ENCODE peak calls at places on chromosomes 3 and 15, in six cellular contexts. One of them, this sample, is unnamed.
A peak's percentile ranks its signal among the peaks of the same experiment; 100 is the strongest.

GRCh38 chr3:122620399-122620798 is 42.9 kb downstream of the PARP15 start:
- DNase-seq in fibroblast of lung: no peak
- DNase-seq in IMR-90: no peak
- DNase-seq in HepG2: no peak
- DNase-seq in H1: no peak
- DNase-seq in hepatocyte: no peak
- DNase-seq in this sample: no peak

GRCh38 chr3:62214850-62215249 is 158.5 kb downstream of the FEZF2 start:
- DNase-seq in hepatocyte: no peak
- DNase-seq in H1: no peak
- DNase-seq in HepG2: no peak
- DNase-seq in fibroblast of lung: no peak
- DNase-seq in IMR-90: no peak
- DNase-seq in this sample: peak; percentile 44

GRCh38 chr3:24470277-24470676 is 24.4 kb downstream of the THRB start:
- DNase-seq in fibroblast of lung: no peak
- DNase-seq in hepatocyte: no peak
- DNase-seq in HepG2: no peak
- DNase-seq in H1: no peak
- DNase-seq in IMR-90: no peak
- DNase-seq in this sample: no peak

GRCh38 chr3:170753421-170754344 is 116.3 kb downstream of the RPL22L1 start:
- DNase-seq in IMR-90: peak; percentile 79
- DNase-seq in fibroblast of lung: peak; percentile 59
- DNase-seq in H1: no peak
- DNase-seq in hepatocyte: no peak
- DNase-seq in HepG2: no peak
- DNase-seq in this sample: no peak

GRCh38 chr3:64824281-64824980 is 136.6 kb upstream of the ADAMTS9 start:
- DNase-seq in HepG2: no peak
- DNase-seq in IMR-90: no peak
- DNase-seq in hepatocyte: no peak
- DNase-seq in H1: no peak
- DNase-seq in fibroblast of lung: peak; percentile 52
- DNase-seq in this sample: no peak

GRCh38 chr15:27679621-27680521 is 419.2 kb downstream of the OCA2 start:
- DNase-seq in H1: no peak
- DNase-seq in hepatocyte: peak; percentile 43
- DNase-seq in IMR-90: no peak
- DNase-seq in fibroblast of lung: peak; percentile 47
- DNase-seq in HepG2: no peak
- DNase-seq in this sample: no peak

GRCh38 chr15:29812384-29812694 is 9.9 kb downstream of the TJP1 start:
- DNase-seq in fibroblast of lung: peak; percentile 67
- DNase-seq in hepatocyte: peak; percentile 41
- DNase-seq in HepG2: no peak
- DNase-seq in IMR-90: peak; percentile 69
- DNase-seq in H1: no peak
- DNase-seq in this sample: peak; percentile 31

GRCh38 chr15:92158426-92158825 is 235.3 kb upstream of the ST8SIA2 start:
- DNase-seq in hepatocyte: peak; percentile 75
- DNase-seq in fibroblast of lung: peak; percentile 44
- DNase-seq in HepG2: no peak
- DNase-seq in IMR-90: peak; percentile 2
- DNase-seq in H1: peak; percentile 43
- DNase-seq in this sample: no peak

GRCh38 chr3:10594915-10595314 is 89.5 kb upstream of the ATP2B2 start:
- DNase-seq in fibroblast of lung: peak; percentile 66
- DNase-seq in IMR-90: peak; percentile 53
- DNase-seq in hepatocyte: peak; percentile 81
- DNase-seq in H1: peak; percentile 89
- DNase-seq in HepG2: peak; percentile 56
- DNase-seq in this sample: peak; percentile 89

GRCh38 chr3:57423335-57423734 is 120.8 kb downstream of the DNAH12 start:
- DNase-seq in H1: no peak
- DNase-seq in fibroblast of lung: no peak
- DNase-seq in IMR-90: no peak
- DNase-seq in hepatocyte: no peak
- DNase-seq in HepG2: no peak
- DNase-seq in this sample: no peak

GRCh38 chr15:79680721-79681120 is 216.1 kb downstream of the MTHFS start:
- DNase-seq in fibroblast of lung: peak; percentile 88
- DNase-seq in hepatocyte: no peak
- DNase-seq in IMR-90: peak; percentile 88
- DNase-seq in H1: no peak
- DNase-seq in HepG2: no peak
- DNase-seq in this sample: peak; percentile 72

GRCh38 chr3:171565671-171566070 is 105.5 kb upstream of the TNIK start:
- DNase-seq in IMR-90: peak; percentile 54
- DNase-seq in fibroblast of lung: peak; percentile 11
- DNase-seq in HepG2: peak; percentile 24
- DNase-seq in H1: no peak
- DNase-seq in hepatocyte: no peak
- DNase-seq in this sample: peak; percentile 29

GRCh38 chr3:10510743-10511432 is 5.5 kb upstream of the ATP2B2 start:
- DNase-seq in fibroblast of lung: no peak
- DNase-seq in HepG2: no peak
- DNase-seq in hepatocyte: no peak
- DNase-seq in H1: no peak
- DNase-seq in IMR-90: no peak
- DNase-seq in this sample: no peak

GRCh38 chr15:46442901-46443590 is 808.2 kb downstream of the SQOR start:
- DNase-seq in fibroblast of lung: peak; percentile 32
- DNase-seq in hepatocyte: no peak
- DNase-seq in H1: no peak
- DNase-seq in HepG2: no peak
- DNase-seq in IMR-90: no peak
- DNase-seq in this sample: no peak

GRCh38 chr3:187103251-187103650 is 36.0 kb downstream of the RPL39L start:
- DNase-seq in HepG2: no peak
- DNase-seq in hepatocyte: no peak
- DNase-seq in H1: no peak
- DNase-seq in IMR-90: no peak
- DNase-seq in fibroblast of lung: no peak
- DNase-seq in this sample: no peak

GRCh38 chr3:187098925-187099512 is 40.3 kb downstream of the RPL39L start:
- DNase-seq in hepatocyte: no peak
- DNase-seq in HepG2: no peak
- DNase-seq in H1: no peak
- DNase-seq in fibroblast of lung: no peak
- DNase-seq in IMR-90: peak; percentile 33
- DNase-seq in this sample: no peak

GRCh38 chr3:187102073-187102634 is 37.1 kb downstream of the RPL39L start:
- DNase-seq in fibroblast of lung: no peak
- DNase-seq in IMR-90: peak; percentile 1
- DNase-seq in hepatocyte: no peak
- DNase-seq in H1: no peak
- DNase-seq in HepG2: no peak
- DNase-seq in this sample: no peak

GRCh38 chr3:187104342-187104741 is 35.0 kb downstream of the RPL39L start:
- DNase-seq in HepG2: no peak
- DNase-seq in fibroblast of lung: no peak
- DNase-seq in hepatocyte: no peak
- DNase-seq in IMR-90: no peak
- DNase-seq in H1: no peak
- DNase-seq in this sample: no peak

DNA sequence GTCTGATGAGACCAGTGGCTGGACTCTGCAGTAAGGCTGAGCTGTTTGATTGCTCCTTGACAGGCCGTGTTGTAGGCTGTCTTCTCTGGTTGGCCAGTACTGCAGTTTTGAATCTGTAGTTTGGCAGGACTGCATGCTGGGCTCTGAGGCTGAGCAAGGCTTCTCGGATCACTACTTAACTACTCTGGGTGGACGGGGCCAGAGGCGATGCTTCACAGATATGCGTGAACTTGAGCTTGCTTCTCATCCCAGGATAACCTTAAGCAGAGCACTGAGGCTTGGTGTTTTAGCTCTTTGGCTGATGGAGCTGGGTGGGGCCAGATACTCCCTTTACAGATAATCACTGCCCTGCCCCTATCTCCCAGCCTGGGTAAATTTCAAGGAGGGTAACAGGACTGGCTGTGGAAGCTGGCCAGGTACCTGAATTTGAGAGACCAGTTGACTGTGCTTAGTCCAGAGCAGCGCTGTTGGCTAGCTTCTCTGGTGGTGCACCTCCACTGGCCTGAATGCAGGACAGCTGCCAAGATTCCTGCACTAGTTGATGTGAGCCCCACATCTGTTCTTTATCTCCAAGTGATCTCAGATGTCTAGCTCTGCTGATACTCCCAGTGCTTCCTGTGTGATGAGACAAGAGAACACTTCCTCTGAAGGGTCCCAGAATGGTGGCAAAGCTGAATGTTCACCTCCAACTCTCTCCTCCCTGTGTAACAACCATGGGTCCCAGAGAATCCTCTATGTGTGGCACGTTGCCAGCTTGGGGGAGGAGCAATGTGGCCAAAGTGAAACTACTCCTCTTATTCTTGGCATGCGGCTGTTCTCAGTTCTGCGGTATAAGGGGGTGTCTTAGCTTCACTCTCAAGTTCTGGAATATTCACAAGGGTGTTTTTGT is 37.9 kb downstream of the RPL39L start:
- DNase-seq in IMR-90: peak; percentile 71
- DNase-seq in hepatocyte: peak; percentile 57
- DNase-seq in fibroblast of lung: peak; percentile 87
- DNase-seq in H1: no peak
- DNase-seq in HepG2: peak; percentile 43
- DNase-seq in this sample: no peak
- H3K4me2 ChIP-seq in IMR-90: peak overlapping the region; percentile 60
- H3K4me2 ChIP-seq in hepatocyte: peak overlapping the region; percentile 43
- H3K4me2 ChIP-seq in fibroblast of lung: peak overlapping the region; percentile 79
- H3K4me2 ChIP-seq in H1: no peak overlapping the region
- H3K4me2 ChIP-seq in HepG2: peak overlapping the region; percentile 77
- H3K4me2 ChIP-seq in this sample: peak overlapping the region; percentile 67

GRCh38 chr3:115659253-115659652 is 35.9 kb downstream of the GAP43 start:
- DNase-seq in IMR-90: no peak
- DNase-seq in hepatocyte: no peak
- DNase-seq in fibroblast of lung: no peak
- DNase-seq in H1: no peak
- DNase-seq in HepG2: no peak
- DNase-seq in this sample: no peak
- H2AFZ ChIP-seq in IMR-90: peak overlapping the region; percentile 89
- H2AFZ ChIP-seq in hepatocyte: peak overlapping the region; percentile 85
- H2AFZ ChIP-seq in fibroblast of lung: no peak overlapping the region
- H2AFZ ChIP-seq in H1: no peak overlapping the region
- H2AFZ ChIP-seq in HepG2: no peak overlapping the region
- H2AFZ ChIP-seq in this sample: peak overlapping the region; percentile 84

GRCh38 chr3:150371741-150372254 is 36.3 kb upstream of the TSC22D2 start:
- DNase-seq in hepatocyte: peak; percentile 92
- DNase-seq in fibroblast of lung: peak; percentile 100
- DNase-seq in H1: no peak
- DNase-seq in IMR-90: peak; percentile 99
- DNase-seq in HepG2: peak; percentile 85
- DNase-seq in this sample: peak; percentile 51
- H3K4me1 ChIP-seq in hepatocyte: peaks cover 35% of the 10 kb centered on the region
- H3K4me1 ChIP-seq in fibroblast of lung: peaks cover 6% of the 10 kb centered on the region
- H3K4me1 ChIP-seq in H1: peaks cover 11% of the 10 kb centered on the region
- H3K4me1 ChIP-seq in IMR-90: peaks cover 9% of the 10 kb centered on the region
- H3K4me1 ChIP-seq in HepG2: peaks cover 31% of the 10 kb centered on the region
- H3K4me1 ChIP-seq in this sample: peaks cover 46% of the 10 kb centered on the region

GRCh38 chr15:96329403-96329981 is 1.0 kb upstream of the NR2F2 start:
- DNase-seq in HepG2: no peak
- DNase-seq in hepatocyte: no peak
- DNase-seq in IMR-90: no peak
- DNase-seq in H1: no peak
- DNase-seq in fibroblast of lung: peak; percentile 59
- DNase-seq in this sample: peak; percentile 45
- H3K4me2 ChIP-seq in HepG2: peak overlapping the region; percentile 86
- H3K4me2 ChIP-seq in hepatocyte: peak overlapping the region; percentile 84
- H3K4me2 ChIP-seq in IMR-90: peak overlapping the region; percentile 90
- H3K4me2 ChIP-seq in H1: peak overlapping the region; percentile 77
- H3K4me2 ChIP-seq in fibroblast of lung: peak overlapping the region; percentile 89
- H3K4me2 ChIP-seq in this sample: peak overlapping the region; percentile 93

DNA sequence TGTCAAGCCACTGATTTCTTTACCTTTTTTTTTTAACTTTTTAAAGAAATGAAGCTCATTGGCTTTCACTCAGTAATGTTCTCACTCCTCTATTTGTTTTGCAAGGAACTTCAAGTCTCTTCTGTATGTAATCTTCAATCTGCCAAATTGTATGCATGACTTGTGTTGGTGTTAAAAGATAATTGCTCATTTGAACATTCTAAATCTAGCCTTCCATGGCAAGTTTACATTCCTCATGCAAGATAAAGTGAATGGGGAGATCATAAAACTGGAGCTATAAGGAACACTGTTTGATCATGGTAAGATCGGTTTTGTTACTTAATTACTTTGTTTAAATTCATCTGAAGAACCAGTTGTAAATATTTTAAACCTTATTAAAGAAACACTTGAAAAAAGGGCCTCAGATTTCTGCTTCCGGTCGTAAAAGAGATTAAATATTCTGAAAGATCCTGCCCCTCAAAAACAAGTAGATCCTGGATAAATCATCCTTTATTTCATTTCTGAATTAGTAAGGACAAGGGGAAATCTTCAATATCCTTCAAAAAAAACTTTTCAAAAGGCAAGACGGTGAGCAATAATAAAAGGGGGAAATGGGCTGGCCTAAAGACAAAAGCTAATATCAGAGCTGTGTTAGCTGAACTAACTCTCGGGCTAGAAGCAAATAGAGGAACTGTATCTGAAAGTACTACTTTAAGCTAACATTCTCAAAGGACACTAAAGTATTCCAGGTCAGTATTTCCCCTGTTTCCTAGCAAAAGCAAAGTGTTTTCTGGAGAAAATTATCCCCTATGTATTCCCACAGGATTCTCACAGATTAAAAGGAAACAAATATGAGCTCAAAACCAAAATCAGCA is 107.0 kb upstream of the ATP11B start:
- DNase-seq in fibroblast of lung: no peak
- DNase-seq in H1: no peak
- DNase-seq in HepG2: no peak
- DNase-seq in hepatocyte: no peak
- DNase-seq in IMR-90: no peak
- DNase-seq in this sample: no peak
- H2AFZ ChIP-seq in fibroblast of lung: no peak overlapping the region
- H2AFZ ChIP-seq in H1: no peak overlapping the region
- H2AFZ ChIP-seq in HepG2: no peak overlapping the region
- H2AFZ ChIP-seq in hepatocyte: no peak overlapping the region
- H2AFZ ChIP-seq in IMR-90: no peak overlapping the region
- H2AFZ ChIP-seq in this sample: no peak overlapping the region

DNA sequence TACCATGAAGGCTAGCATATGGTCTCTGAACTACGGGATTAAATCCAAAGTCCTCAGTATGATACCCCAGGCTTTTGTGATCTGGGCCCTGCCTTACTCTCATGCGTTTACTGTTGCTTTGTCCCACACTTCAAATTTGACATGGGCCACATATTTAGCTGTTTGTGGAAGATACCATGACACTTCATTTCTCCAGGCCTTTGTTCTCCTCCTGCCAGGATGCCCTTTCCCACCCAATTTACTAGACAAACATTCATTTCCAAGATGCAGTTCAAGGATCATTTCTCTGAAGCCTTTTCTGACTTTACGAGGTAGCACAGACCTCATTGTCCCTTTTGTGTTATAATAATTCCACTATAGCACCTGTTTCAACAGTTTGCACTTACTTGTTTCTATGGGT is 2.2 kb upstream of the OXSM start:
- DNase-seq in HepG2: no peak
- DNase-seq in H1: no peak
- DNase-seq in fibroblast of lung: no peak
- DNase-seq in IMR-90: no peak
- DNase-seq in hepatocyte: no peak
- DNase-seq in this sample: no peak
- H3K4me1 ChIP-seq in HepG2: peaks cover 64% of the 10 kb centered on the region
- H3K4me1 ChIP-seq in H1: no peaks in the 10 kb centered on the region
- H3K4me1 ChIP-seq in fibroblast of lung: no peaks in the 10 kb centered on the region
- H3K4me1 ChIP-seq in IMR-90: no peaks in the 10 kb centered on the region
- H3K4me1 ChIP-seq in hepatocyte: peaks cover 6% of the 10 kb centered on the region
- H3K4me1 ChIP-seq in this sample: peaks cover 19% of the 10 kb centered on the region

This sample was measured in osteoblast.